ENCODE peak calls at places on chromosomes 4 and X, in seven cellular contexts. S is adrenal gland, Z is IMR-90, J is PC-3, O is dorsolateral prefrontal cortex, C is suprapubic skin, B is tibial artery. Q is an unnamed sample.
A peak's percentile ranks its signal among the peaks of the same experiment; 100 is the strongest.

GRCh38 chr4:111854494-111855087 is 290.7 kb upstream of the FAM241A start:
- DNase-seq in S (peak; percentile 35), Z (peak; percentile 30), J (peak; percentile 49), O (no peak), C (no peak), B (no peak), Q (no peak)

GRCh38 chr4:3292571-3293409 is at the start of gene RGS12:
- DNase-seq in S (peak; percentile 97), Z (peak; percentile 91), J (peak; percentile 84), O (peak; percentile 97), C (peak; percentile 97), B (peak; percentile 93), Q (peak; percentile 78)

GRCh38 chr4:47692691-47693090 is 145.2 kb downstream of the CORIN start:
- DNase-seq in S (no peak), Z (no peak), J (no peak), O (no peak), C (no peak), B (no peak), Q (no peak)

GRCh38 chrX:134431894-134432293 is 28.1 kb upstream of the HPRT1 start:
- DNase-seq in S (no peak), Z (peak; percentile 66), J (peak; percentile 84), O (no peak), C (no peak), B (no peak), Q (no peak)

GRCh38 chr4:729336-730315 is 24.0 kb downstream of the PCGF3 start:
- DNase-seq in S (no peak), Z (no peak), J (no peak), O (no peak), C (no peak), B (no peak), Q (no peak)

GRCh38 chr4:37503231-37503630 is 182.9 kb downstream of the RELL1 start:
- DNase-seq in S (no peak), Z (no peak), J (no peak), O (no peak), C (no peak), B (no peak), Q (no peak)

GRCh38 chr4:12403175-12403574 is 974.5 kb upstream of the HS3ST1 start:
- DNase-seq in S (no peak), Z (no peak), J (no peak), O (no peak), C (no peak), B (no peak), Q (no peak)

GRCh38 chrX:112867570-112867969 is 26.9 kb upstream of the AMOT start:
- DNase-seq in S (no peak), Z (no peak), J (no peak), O (no peak), C (no peak), B (no peak), Q (no peak)

GRCh38 chrX:150873616-150874015 is 24.9 kb downstream of the CD99L2 start:
- DNase-seq in S (no peak), Z (peak; percentile 44), J (peak; percentile 63), O (no peak), C (no peak), B (peak; percentile 30), Q (no peak)

GRCh38 chr4:39609454-39609911 is 29.2 kb downstream of the SMIM14 start:
- DNase-seq in S (no peak), Z (no peak), J (peak; percentile 48), O (no peak), C (no peak), B (no peak), Q (no peak)

GRCh38 chr4:36322921-36323354 is 41.5 kb downstream of the DTHD1 start:
- DNase-seq in S (no peak), Z (no peak), J (no peak), O (no peak), C (no peak), B (no peak), Q (peak; percentile 75)

GRCh38 chrX:102714994-102715393 is 2.7 kb downstream of the GPRASP2 start:
- DNase-seq in S (peak; percentile 19), Z (no peak), J (no peak), O (no peak), C (no peak), B (no peak), Q (no peak)

GRCh38 chrX:102723456-102723855 is 2.9 kb downstream of the GPRASP3 start:
- DNase-seq in S (no peak), Z (no peak), J (peak; percentile 9), O (no peak), C (no peak), B (no peak), Q (no peak)

GRCh38 chrX:102715967-102716366 is 3.7 kb downstream of the GPRASP2 start:
- DNase-seq in S (no peak), Z (no peak), J (no peak), O (no peak), C (no peak), B (no peak), Q (no peak)

GRCh38 chrX:102720237-102721168 is at the start of gene GPRASP3:
- DNase-seq in S (peak; percentile 63), Z (peak; percentile 75), J (no peak), O (peak; percentile 88), C (peak; percentile 86), B (peak; percentile 66), Q (peak; percentile 56)
- H3K4me3 ChIP-seq in S (no peak within 1 kb of the TSS), Z (peak within 1 kb of the TSS; percentile 88), J (no peak within 1 kb of the TSS), O (peak within 1 kb of the TSS; percentile 65), C (peak within 1 kb of the TSS; percentile 47), B (peak within 1 kb of the TSS; percentile 57), Q (peak within 1 kb of the TSS; percentile 5)

DNA sequence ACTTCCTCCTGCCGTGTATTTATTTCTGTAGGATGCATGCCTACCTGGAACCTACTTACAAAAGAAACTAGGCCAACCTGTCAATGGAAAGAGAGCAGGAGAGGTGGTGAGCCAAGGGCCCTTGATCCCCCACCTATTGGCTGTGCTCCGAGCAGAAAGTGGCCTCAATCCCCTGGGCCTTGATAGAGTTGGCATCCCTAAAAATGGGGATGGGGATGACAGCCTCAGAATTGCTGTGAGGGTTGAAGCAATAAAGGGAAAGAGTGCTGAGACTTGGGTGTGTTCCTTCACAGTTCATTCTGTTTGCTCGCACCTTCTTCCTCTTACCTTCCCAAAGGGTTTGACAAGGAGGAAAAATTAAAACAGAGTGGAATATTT is 314.7 kb downstream of the STK32B start:
- DNase-seq in S (no peak), Z (no peak), J (no peak), O (no peak), C (no peak), B (no peak), Q (no peak)
- H3K27ac ChIP-seq in S (no peak overlapping the region), Z (peak overlapping the region; percentile 30), J (peak overlapping the region; percentile 100), O (no peak overlapping the region), C (peak overlapping the region; percentile 84), B (no peak overlapping the region), Q (no peak overlapping the region)

GRCh38 chrX:95585321-95585720 is 1099.3 kb upstream of the DIAPH2 start:
- DNase-seq in S (peak; percentile 21), Z (no peak), J (no peak), O (no peak), C (no peak), B (no peak), Q (no peak)
- H3K4me3 ChIP-seq in S (no peak overlapping the region), Z (no peak overlapping the region), J (no peak overlapping the region), O (no peak overlapping the region), C (no peak overlapping the region), B (no peak overlapping the region), Q (no peak overlapping the region)

GRCh38 chr4:91325495-91325894 is 978.3 kb upstream of the GRID2 start:
- DNase-seq in S (peak; percentile 54), Z (no peak), J (peak; percentile 59), O (no peak), C (no peak), B (no peak), Q (no peak)
- H3K27ac ChIP-seq in S (no peak overlapping the region), Z (no peak overlapping the region), J (no peak overlapping the region), O (no peak overlapping the region), C (no peak overlapping the region), B (no peak overlapping the region), Q (no peak overlapping the region)

Q was measured in CD4-positive, alpha-beta memory T cell.